ENCODE peak calls at places on chromosomes 1 and 21, in seven cellular contexts. U is endodermal cell, H is pancreas, F is neural progenitor cell, O is cardiac muscle cell, T is GM23338, V is GM12865. Q is an unnamed sample.

GRCh38 chr1:215568287-215568692 is 1.2 kb downstream of the KCTD3 start:
- DNase-seq in U (no peak), H (no peak), F (no peak), O (peak), T (no peak), V (peak), Q (no peak)

GRCh38 chr1:77282866-77283539 is 1.2 kb downstream of the AK5 start:
- DNase-seq in U (peak), H (no peak), F (peak), O (peak), T (peak), V (no peak), Q (no peak)

GRCh38 chr1:57800341-57800740 is 376.5 kb upstream of the DAB1 start:
- DNase-seq in U (no peak), H (no peak), F (no peak), O (no peak), T (no peak), V (no peak), Q (no peak)

GRCh38 chr1:181562395-181562794 is 79.1 kb downstream of the CACNA1E start:
- DNase-seq in U (no peak), H (no peak), F (no peak), O (no peak), T (no peak), V (peak), Q (no peak)

GRCh38 chr1:162728597-162728996 is 61.9 kb upstream of the HSD17B7 start:
- DNase-seq in U (no peak), H (no peak), F (no peak), O (no peak), T (no peak), V (no peak), Q (no peak)

GRCh38 chr1:31764307-31765040 is at the start of gene ADGRB2:
- DNase-seq in U (peak), H (no peak), F (peak), O (no peak), T (peak), V (no peak), Q (peak)

GRCh38 chr1:51639694-51640093 is 22.8 kb downstream of the OSBPL9 start:
- DNase-seq in U (no peak), H (no peak), F (no peak), O (no peak), T (no peak), V (no peak), Q (no peak)

GRCh38 chr1:64318428-64318827 is 115.0 kb downstream of the UBE2U start:
- DNase-seq in U (no peak), H (no peak), F (no peak), O (no peak), T (no peak), V (no peak), Q (no peak)

GRCh38 chr21:46031484-46031883 is 49.9 kb downstream of the COL6A1 start:
- DNase-seq in U (no peak), H (no peak), F (no peak), O (no peak), T (no peak), V (no peak), Q (no peak)

GRCh38 chr21:46585191-46585953 is 19.5 kb downstream of the S100B start:
- DNase-seq in U (no peak), H (no peak), F (no peak), O (no peak), T (no peak), V (no peak), Q (no peak)

GRCh38 chr1:156104065-156104810 is 10.3 kb upstream of the LMNA start:
- DNase-seq in U (peak), H (peak), F (no peak), O (peak), T (peak), V (peak), Q (no peak)

GRCh38 chr1:56555448-56555847 is 23.9 kb downstream of the PLPP3 start:
- DNase-seq in U (no peak), H (no peak), F (no peak), O (no peak), T (no peak), V (no peak), Q (no peak)

GRCh38 chr1:22582670-22583635 is 19.7 kb downstream of the EPHA8 start:
- DNase-seq in U (no peak), H (no peak), F (no peak), O (no peak), T (no peak), V (no peak), Q (no peak)

GRCh38 chr1:150102986-150103385 is 35.4 kb downstream of the VPS45 start:
- DNase-seq in U (no peak), H (no peak), F (no peak), O (no peak), T (no peak), V (no peak), Q (no peak)

GRCh38 chr21:45454924-45455315 is 50.0 kb downstream of the COL18A1 start:
- DNase-seq in U (no peak), H (no peak), F (no peak), O (peak), T (no peak), V (no peak), Q (no peak)

GRCh38 chr1:92886886-92887419 is 55.1 kb downstream of the RPL5 start:
- DNase-seq in U (no peak), H (peak), F (no peak), O (no peak), T (no peak), V (no peak), Q (no peak)

GRCh38 chr1:20187103-20187812 is 940 bp upstream of the PLA2G2C start:
- DNase-seq in U (no peak), H (peak), F (no peak), O (no peak), T (peak), V (no peak), Q (no peak)

GRCh38 chr1:178704833-178705232 is 20.2 kb upstream of the RALGPS2 start:
- DNase-seq in U (no peak), H (no peak), F (no peak), O (no peak), T (no peak), V (no peak), Q (no peak)

GRCh38 chr1:201538618-201539551 is at the start of gene NAV1:
- DNase-seq in U (peak), H (peak), F (peak), O (peak), T (peak), V (no peak), Q (peak)

GRCh38 chr1:163928649-163929048 is 606.9 kb downstream of the NUF2 start:
- DNase-seq in U (no peak), H (no peak), F (no peak), O (peak), T (peak), V (no peak), Q (no peak)

GRCh38 chr21:16741228-16741665 is 771.6 kb upstream of the CXADR start:
- DNase-seq in U (no peak), H (no peak), F (no peak), O (peak), T (no peak), V (no peak), Q (no peak)

GRCh38 chr1:9715536-9716226 is 64.2 kb downstream of the PIK3CD start:
- DNase-seq in U (no peak), H (no peak), F (no peak), O (no peak), T (no peak), V (no peak), Q (no peak)

GRCh38 chr21:38798481-38798882 is 7.2 kb upstream of the ETS2 start:
- DNase-seq in U (peak), H (no peak), F (no peak), O (peak), T (no peak), V (peak), Q (no peak)

GRCh38 chr1:108016451-108016920 is 51.5 kb upstream of the VAV3 start:
- DNase-seq in U (peak), H (no peak), F (no peak), O (peak), T (no peak), V (peak), Q (no peak)

GRCh38 chr1:110672753-110673108 is 2.0 kb downstream of the KCNA3 start:
- DNase-seq in U (no peak), H (no peak), F (no peak), O (no peak), T (no peak), V (peak), Q (no peak)

GRCh38 chr1:108670131-108670773 is 9.4 kb upstream of the HENMT1 start:
- DNase-seq in U (no peak), H (no peak), F (no peak), O (no peak), T (no peak), V (no peak), Q (no peak)

GRCh38 chr1:61851849-61852692 is 109.8 kb downstream of the PATJ start:
- DNase-seq in U (no peak), H (no peak), F (peak), O (peak), T (peak), V (peak), Q (no peak)

GRCh38 chr21:34942911-34943310 is 106.2 kb downstream of the RUNX1 start:
- DNase-seq in U (no peak), H (no peak), F (no peak), O (no peak), T (no peak), V (no peak), Q (no peak)

GRCh38 chr21:20315044-20315443 is 683.2 kb upstream of the NCAM2 start:
- DNase-seq in U (no peak), H (no peak), F (no peak), O (no peak), T (no peak), V (no peak), Q (no peak)

GRCh38 chr1:14740016-14740415 is 141.5 kb downstream of the KAZN start:
- DNase-seq in U (peak), H (no peak), F (peak), O (no peak), T (no peak), V (no peak), Q (no peak)

DNA sequence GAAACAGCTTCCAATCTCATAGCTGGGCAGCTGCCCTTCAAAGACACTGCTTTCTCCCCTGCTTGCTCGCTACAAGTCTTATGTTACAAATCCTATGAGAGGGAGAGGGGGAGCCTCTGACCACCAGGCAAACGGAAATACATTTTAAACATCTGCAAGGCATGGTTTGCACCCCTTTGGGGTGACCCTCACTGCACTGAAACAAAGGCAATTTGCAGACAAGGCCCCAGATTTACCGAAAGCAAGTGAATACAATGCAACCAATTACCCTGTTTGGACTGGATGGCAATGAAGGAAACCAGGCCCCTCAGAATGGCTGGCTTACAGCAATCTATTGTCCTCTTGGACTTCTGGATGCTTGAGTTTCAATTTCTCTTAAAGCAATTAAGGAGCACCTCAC is 11.8 kb upstream of the ATP13A2 start:
- DNase-seq in U (peak), H (no peak), F (peak), O (no peak), T (no peak), V (no peak), Q (no peak)
- TF ChIP-seq CTCF in U (peak), H (no peak), F (peak), O (no peak), T (no peak), V (no peak), Q (no peak)

GRCh38 chr1:42618866-42619265 is 39.4 kb upstream of the PPIH start:
- DNase-seq in U (no peak), H (no peak), F (no peak), O (no peak), T (no peak), V (no peak), Q (no peak)
- TF ChIP-seq CTCF in U (no peak), H (no peak), F (no peak), O (no peak), T (no peak), V (no peak), Q (no peak)

DNA sequence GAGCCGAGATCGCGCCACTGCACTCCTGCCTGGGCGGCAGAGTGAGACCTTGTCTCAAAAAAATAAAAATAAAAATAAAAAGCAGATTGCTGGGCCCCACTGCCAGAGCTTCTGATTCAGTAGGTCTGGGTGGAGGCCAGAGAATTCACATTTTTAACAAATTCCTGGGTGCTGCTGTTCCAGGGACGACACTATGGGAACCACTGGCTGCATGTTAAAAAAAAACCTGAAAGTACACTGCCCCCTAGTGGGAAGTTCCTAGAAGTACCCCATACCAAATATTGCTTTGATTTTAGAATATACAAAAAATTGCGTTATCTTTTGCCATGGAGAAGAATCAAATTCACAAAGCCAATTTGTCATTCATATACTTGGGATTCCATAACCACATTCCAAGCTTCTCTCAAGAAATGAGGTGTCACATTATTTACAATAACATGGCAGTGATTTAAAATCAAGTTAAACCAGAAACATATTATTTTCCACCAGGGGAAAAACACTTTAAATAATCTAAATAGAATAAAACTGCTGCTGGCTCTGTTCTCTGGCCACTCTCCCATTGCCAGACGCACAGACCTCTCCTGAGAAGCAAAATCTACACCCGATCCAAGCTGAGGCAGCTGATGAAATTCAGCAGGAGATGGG is 27.4 kb downstream of the SYF2 start:
- DNase-seq in U (no peak), H (peak), F (peak), O (peak), T (peak), V (peak), Q (peak)
- TF ChIP-seq CTCF in U (peak), H (peak), F (peak), O (peak), T (peak), V (peak), Q (peak)

GRCh38 chr1:18949689-18950414 is 6.6 kb downstream of the IFFO2 start:
- DNase-seq in U (peak), H (no peak), F (peak), O (peak), T (peak), V (peak), Q (peak)
- TF ChIP-seq CTCF in U (peak), H (no peak), F (peak), O (no peak), T (peak), V (peak), Q (no peak)

DNA sequence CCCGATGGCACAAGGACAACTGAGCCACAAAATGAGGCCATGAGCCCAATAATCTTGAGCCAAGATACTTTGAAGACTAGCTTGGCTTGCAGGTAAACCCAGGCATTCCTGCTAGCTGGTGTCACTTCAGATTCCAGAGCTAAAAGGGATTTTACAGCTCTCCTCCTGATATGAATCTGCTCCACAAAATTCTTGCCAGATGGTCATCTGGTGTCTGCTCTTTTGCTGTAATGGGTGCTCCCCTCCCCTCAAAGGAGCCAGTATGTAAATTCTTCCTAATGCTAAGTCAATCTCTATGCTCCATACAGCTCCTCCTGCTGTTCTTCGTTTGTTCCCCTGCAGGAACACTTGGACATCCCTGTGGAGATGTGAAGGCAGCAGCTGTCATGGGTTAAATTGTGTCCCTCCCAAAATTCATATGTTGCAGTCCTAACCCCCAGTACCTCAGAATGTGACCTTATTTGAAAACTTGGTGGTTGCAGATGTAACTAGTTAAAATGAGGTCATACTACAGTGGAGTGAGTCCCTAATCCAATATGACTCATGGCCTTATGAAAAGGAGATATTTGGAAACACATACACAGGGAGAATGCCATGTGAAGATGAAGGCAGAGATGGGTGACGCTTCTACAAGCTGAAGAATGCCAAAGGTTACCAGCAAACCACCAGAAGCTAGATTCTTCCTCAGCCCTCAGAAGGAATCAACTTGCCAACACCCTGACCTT is 180.6 kb upstream of the PALMD start:
- DNase-seq in U (no peak), H (no peak), F (no peak), O (peak), T (no peak), V (no peak), Q (no peak)
- TF ChIP-seq CTCF in U (no peak), H (no peak), F (no peak), O (no peak), T (no peak), V (no peak), Q (no peak)

GRCh38 chr1:84969489-84970250 is 27.2 kb downstream of the MCOLN2 start:
- DNase-seq in U (no peak), H (no peak), F (no peak), O (no peak), T (no peak), V (peak), Q (no peak)

GRCh38 chr1:84971957-84972356 is 25.0 kb downstream of the MCOLN2 start:
- DNase-seq in U (no peak), H (no peak), F (no peak), O (no peak), T (no peak), V (peak), Q (no peak)

GRCh38 chr1:84972377-84972987 is 24.4 kb downstream of the MCOLN2 start:
- DNase-seq in U (no peak), H (no peak), F (no peak), O (no peak), T (no peak), V (peak), Q (no peak)

GRCh38 chr1:84975035-84975434 is 21.9 kb downstream of the MCOLN2 start:
- DNase-seq in U (no peak), H (no peak), F (no peak), O (no peak), T (no peak), V (peak), Q (no peak)

GRCh38 chr1:84973493-84974334 is 23.2 kb downstream of the MCOLN2 start:
- DNase-seq in U (no peak), H (no peak), F (no peak), O (peak), T (peak), V (peak), Q (no peak)
- TF ChIP-seq CTCF in U (no peak), H (no peak), F (no peak), O (no peak), T (no peak), V (peak), Q (no peak)

DNA sequence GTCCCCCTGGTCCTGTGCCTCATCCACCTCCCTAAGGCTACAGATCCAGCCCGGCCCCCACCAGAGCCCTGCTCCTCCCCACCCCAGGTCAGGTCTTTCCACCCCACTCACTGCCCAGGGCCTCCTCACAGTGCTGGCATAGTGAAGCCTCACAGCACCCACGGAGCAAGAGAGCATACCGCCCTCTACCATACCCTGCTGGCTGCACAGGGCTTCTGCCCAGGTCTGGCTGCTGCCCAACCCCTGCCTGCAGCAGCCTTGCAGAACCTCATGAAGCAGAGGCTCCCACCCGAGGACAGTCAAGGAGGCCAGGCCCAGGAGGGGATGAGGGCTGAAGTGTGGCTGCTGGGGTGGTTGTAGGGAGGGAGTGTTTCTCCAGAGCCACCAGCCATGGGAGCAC is 19.7 kb upstream of the ARF1 start:
- DNase-seq in U (peak), H (no peak), F (no peak), O (no peak), T (no peak), V (no peak), Q (no peak)
- TF ChIP-seq CTCF in U (peak), H (no peak), F (no peak), O (no peak), T (no peak), V (no peak), Q (no peak)

Q was measured in neural crest cell.